ENCODE peak calls at places on chromosomes 13 and 19, in five cellular contexts. D, F, S, N and U are unnamed samples.

GRCh38 chr19:2474232-2475017 is 1.5 kb upstream of the GADD45B start:
- DNase-seq in D (peak), F (peak), S (no peak), N (peak), U (peak)

GRCh38 chr13:31038834-31039552 is 106.5 kb downstream of the TEX26 start:
- DNase-seq in D (no peak), F (peak), S (no peak), N (no peak), U (no peak)

GRCh38 chr19:57572415-57572947 is 6.2 kb downstream of the ZNF416 start:
- DNase-seq in D (no peak), F (no peak), S (no peak), N (no peak), U (no peak)

GRCh38 chr13:40668335-40668734 is 1.9 kb upstream of the FOXO1 start:
- DNase-seq in D (peak), F (peak), S (no peak), N (no peak), U (peak)

GRCh38 chr19:50983625-50984292 is at the start of gene KLK7:
- DNase-seq in D (no peak), F (no peak), S (no peak), N (no peak), U (no peak)

GRCh38 chr19:51082641-51083040 is at the start of gene KLK14:
- DNase-seq in D (no peak), F (no peak), S (no peak), N (no peak), U (no peak)

GRCh38 chr19:41755328-41755913 is at the start of gene CEACAM6:
- DNase-seq in D (no peak), F (no peak), S (no peak), N (no peak), U (no peak)

GRCh38 chr13:95552539-95553270 is at the start of gene CLDN10:
- DNase-seq in D (peak), F (no peak), S (no peak), N (no peak), U (peak)

GRCh38 chr19:43700368-43701015 is 15.4 kb upstream of the IRGC start:
- DNase-seq in D (no peak), F (peak), S (peak), N (no peak), U (no peak)

GRCh38 chr13:110262944-110263343 is 44.0 kb downstream of the COL4A1 start:
- DNase-seq in D (no peak), F (no peak), S (no peak), N (no peak), U (no peak)

GRCh38 chr19:17243854-17244617 is 1.7 kb downstream of the NR2F6 start:
- DNase-seq in D (peak), F (peak), S (no peak), N (peak), U (peak)

GRCh38 chr13:46071590-46072249 is 19.2 kb upstream of the ZC3H13 start:
- DNase-seq in D (peak), F (no peak), S (no peak), N (no peak), U (peak)

GRCh38 chr13:32334676-32335075 is 19.4 kb downstream of the BRCA2 start:
- DNase-seq in D (no peak), F (peak), S (no peak), N (no peak), U (no peak)

GRCh38 chr13:26656919-26657318 is 99.4 kb downstream of the WASF3 start:
- DNase-seq in D (no peak), F (peak), S (peak), N (no peak), U (no peak)

GRCh38 chr19:18588611-18589379 is at the start of gene REX1BD:
- DNase-seq in D (peak), F (peak), S (no peak), N (peak), U (peak)

GRCh38 chr13:73056054-73056962 is 2.5 kb upstream of the KLF5 start:
- DNase-seq in D (no peak), F (peak), S (peak), N (no peak), U (no peak)

GRCh38 chr13:106284358-106284757 is 251.1 kb downstream of the EFNB2 start:
- DNase-seq in D (no peak), F (peak), S (peak), N (no peak), U (no peak)

GRCh38 chr19:39524495-39524894 is 8.2 kb downstream of the EID2B start:
- DNase-seq in D (no peak), F (no peak), S (no peak), N (no peak), U (no peak)

GRCh38 chr19:15913830-15914229 is 16.0 kb upstream of the CYP4F2 start:
- DNase-seq in D (no peak), F (no peak), S (no peak), N (no peak), U (no peak)

GRCh38 chr13:44432595-44432994 is 59.0 kb downstream of the SERP2 start:
- DNase-seq in D (no peak), F (no peak), S (no peak), N (no peak), U (no peak)

GRCh38 chr19:22882797-22883196 is 50.7 kb downstream of the ZNF723 start:
- DNase-seq in D (no peak), F (peak), S (no peak), N (no peak), U (no peak)
- TF ChIP-seq CTCF in D (no peak), F (no peak), S (no peak), N (peak), U (no peak)

GRCh38 chr19:13838071-13838942 is 38.6 kb upstream of the NANOS3 start:
- DNase-seq in D (no peak), F (no peak), S (no peak), N (no peak), U (no peak)

GRCh38 chr19:13840751-13841338 is 36.1 kb upstream of the NANOS3 start:
- DNase-seq in D (no peak), F (no peak), S (no peak), N (no peak), U (no peak)

GRCh38 chr19:13839938-13840750 is 36.8 kb upstream of the NANOS3 start:
- DNase-seq in D (no peak), F (no peak), S (no peak), N (peak), U (no peak)

GRCh38 chr19:13838943-13839192 is 38.1 kb upstream of the NANOS3 start:
- DNase-seq in D (no peak), F (no peak), S (no peak), N (no peak), U (no peak)

GRCh38 chr19:13839193-13839937 is 37.6 kb upstream of the NANOS3 start:
- DNase-seq in D (peak), F (peak), S (no peak), N (peak), U (no peak)
- TF ChIP-seq CTCF in D (no peak), F (no peak), S (peak), N (no peak), U (no peak)

GRCh38 chr19:49326165-49326704 is 1.2 kb upstream of the SLC6A16 start:
- DNase-seq in D (no peak), F (no peak), S (no peak), N (no peak), U (no peak)

GRCh38 chr19:49324801-49325491 is at the start of gene SLC6A16:
- DNase-seq in D (no peak), F (no peak), S (no peak), N (peak), U (no peak)

GRCh38 chr19:49331616-49332055 is 3.6 kb upstream of the CD37 start:
- DNase-seq in D (peak), F (peak), S (no peak), N (peak), U (no peak)

GRCh38 chr19:49328741-49329140 is 3.8 kb upstream of the SLC6A16 start:
- DNase-seq in D (no peak), F (no peak), S (no peak), N (no peak), U (no peak)

GRCh38 chr19:49327878-49328544 is 3.0 kb upstream of the SLC6A16 start:
- DNase-seq in D (peak), F (peak), S (no peak), N (peak), U (no peak)
- TF ChIP-seq CTCF in D (peak), F (peak), S (peak), N (peak), U (peak)

GRCh38 chr13:34416833-34417425 is 525.1 kb upstream of the NBEA start:
- DNase-seq in D (no peak), F (peak), S (no peak), N (no peak), U (no peak)
- TF ChIP-seq CTCF in D (no peak), F (no peak), S (no peak), N (no peak), U (no peak)

DNA sequence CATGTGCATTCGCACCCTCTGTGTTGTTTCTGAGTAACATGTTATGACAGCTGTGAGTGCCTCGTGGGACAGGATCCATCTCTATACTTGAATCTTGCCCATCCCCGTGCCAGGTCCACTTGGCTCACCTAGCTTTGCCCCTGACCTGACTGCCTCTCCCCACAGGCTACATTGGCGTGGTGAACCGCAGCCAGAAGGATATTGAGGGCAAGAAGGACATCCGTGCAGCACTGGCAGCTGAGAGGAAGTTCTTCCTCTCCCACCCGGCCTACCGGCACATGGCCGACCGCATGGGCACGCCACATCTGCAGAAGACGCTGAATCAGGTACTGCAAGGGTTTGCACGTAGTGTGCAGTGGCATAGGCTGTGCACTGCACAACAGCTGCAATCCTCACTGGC is 53.2 kb downstream of the TMED1 start:
- DNase-seq in D (no peak), F (no peak), S (no peak), N (no peak), U (no peak)
- TF ChIP-seq CTCF in D (no peak), F (no peak), S (no peak), N (no peak), U (no peak)